ENCODE peak calls at places on chromosomes 16 and 17, in six cellular contexts. W, O, B, R, D and P are unnamed samples.

GRCh38 chr16:50538411-50539052 is 9.7 kb upstream of the NKD1 start:
- DNase-seq in R (no peak), B (no peak), W (no peak), O (no peak), D (no peak), P (no peak)

GRCh38 chr17:8362651-8363332 is 13.7 kb downstream of the KRABD2 start:
- DNase-seq in R (no peak), D (no peak), W (no peak), O (no peak), B (no peak), P (no peak)

GRCh38 chr16:85195271-85195647 is 83.0 kb upstream of the CIBAR2 start:
- DNase-seq in O (no peak), W (no peak), B (no peak), R (no peak), D (no peak), P (no peak)

GRCh38 chr16:75460441-75460840 is 4.0 kb downstream of the TMEM170A start:
- DNase-seq in D (no peak), B (no peak), O (no peak), R (no peak), W (no peak), P (no peak)

GRCh38 chr16:23960081-23960499 is 124.3 kb downstream of the PRKCB start:
- DNase-seq in R (no peak), B (no peak), O (no peak), D (no peak), W (no peak), P (no peak)

GRCh38 chr16:10266809-10267208 is 84.6 kb upstream of the GRIN2A start:
- DNase-seq in D (no peak), W (no peak), R (no peak), O (no peak), B (no peak), P (no peak)

GRCh38 chr17:17051791-17052461 is 9.7 kb downstream of the MPRIP start:
- DNase-seq in O (peak), D (peak), B (peak), R (no peak), W (no peak), P (peak)

GRCh38 chr16:65059421-65059980 is 62.4 kb downstream of the CDH11 start:
- DNase-seq in R (no peak), B (no peak), O (no peak), W (no peak), D (no peak), P (no peak)

GRCh38 chr16:23754594-23755483 is at the start of gene CHP2:
- DNase-seq in B (peak), D (no peak), R (no peak), W (no peak), O (no peak), P (no peak)

GRCh38 chr16:47977802-47978201 is 178.0 kb downstream of the ABCC12 start:
- DNase-seq in R (no peak), D (no peak), B (no peak), O (no peak), W (no peak), P (no peak)

GRCh38 chr16:73048292-73049050 is 543 bp upstream of the ZFHX3 start:
- DNase-seq in R (no peak), W (peak), B (peak), O (peak), D (peak), P (peak)

GRCh38 chr16:73046484-73047214 is 1.3 kb downstream of the ZFHX3 start:
- DNase-seq in R (no peak), D (no peak), B (no peak), O (peak), W (no peak), P (no peak)

GRCh38 chr16:73049051-73049910 is 1.4 kb upstream of the ZFHX3 start:
- DNase-seq in B (no peak), W (no peak), R (no peak), D (no peak), O (no peak), P (no peak)

GRCh38 chr16:73047221-73047535 is 750 bp downstream of the ZFHX3 start:
- DNase-seq in O (no peak), B (no peak), D (no peak), W (no peak), R (no peak), P (no peak)

GRCh38 chr16:73047536-73048291 is at the start of gene ZFHX3:
- DNase-seq in D (peak), W (peak), R (no peak), B (peak), O (peak), P (peak)
- TF ChIP-seq CTCF in D (no peak), W (no peak), R (no peak), B (no peak), O (no peak), P (no peak)

GRCh38 chr16:70804153-70804728 is 3.3 kb upstream of the VAC14 start:
- DNase-seq in W (no peak), B (no peak), R (no peak), O (no peak), D (no peak), P (no peak)

GRCh38 chr16:70803354-70803753 is 2.4 kb upstream of the VAC14 start:
- DNase-seq in W (no peak), D (no peak), O (no peak), R (no peak), B (no peak), P (no peak)

GRCh38 chr16:70805380-70805779 is 4.4 kb upstream of the VAC14 start:
- DNase-seq in D (no peak), R (no peak), B (no peak), O (no peak), W (no peak), P (no peak)

GRCh38 chr16:70805787-70806186 is 4.8 kb upstream of the VAC14 start:
- DNase-seq in O (no peak), W (no peak), B (no peak), D (no peak), R (no peak), P (no peak)

DNA sequence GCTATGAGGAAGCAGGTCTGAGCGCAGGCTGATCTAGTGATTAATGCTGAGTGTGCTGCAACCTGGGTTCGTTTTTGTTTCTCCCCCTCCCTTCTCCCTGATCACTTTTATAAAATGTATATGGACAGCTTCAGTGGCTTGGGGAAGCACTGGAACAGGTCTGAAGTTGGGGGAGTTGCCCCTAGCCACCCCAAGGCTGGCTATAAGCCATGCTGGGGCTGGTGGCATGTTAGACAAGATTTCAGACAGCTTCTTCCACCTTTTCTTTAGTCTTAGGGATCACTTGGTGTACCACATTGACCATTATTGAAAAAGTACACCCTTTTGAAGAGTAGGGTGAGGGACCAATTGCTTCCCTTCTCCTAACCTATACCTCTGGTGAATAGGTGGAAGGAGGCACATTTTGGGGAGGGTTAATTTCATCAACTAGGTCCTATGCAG is 3.8 kb upstream of the VAC14 start:
- DNase-seq in B (no peak), R (no peak), D (no peak), W (no peak), O (no peak), P (no peak)
- TF ChIP-seq POLR2AphosphoS5 in B (no peak), R (no peak), D (no peak), W (no peak), O (no peak), P (no peak)

GRCh38 chr17:376936-377863 is 24.6 kb upstream of the RPH3AL start:
- DNase-seq in D (no peak), O (no peak), B (no peak), R (no peak), W (no peak), P (no peak)
- H3K27ac ChIP-seq in D (no peak), O (peak), B (no peak), R (peak), W (no peak), P (no peak)

GRCh38 chr17:38579934-38580333 is 25.8 kb downstream of the SRCIN1 start:
- DNase-seq in B (no peak), W (no peak), D (peak), O (no peak), R (no peak), P (no peak)
- TF ChIP-seq CTCF in B (no peak), W (no peak), D (no peak), O (no peak), R (no peak), P (no peak)

GRCh38 chr17:75271233-75271954 is 363 bp upstream of the MIF4GD start:
- DNase-seq in R (no peak), W (peak), O (peak), D (peak), B (peak), P (no peak)
- TF ChIP-seq POLR2AphosphoS5 in R (no peak), W (no peak), O (no peak), D (no peak), B (no peak), P (no peak)

GRCh38 chr17:69724236-69724635 is 309.7 kb downstream of the MAP2K6 start:
- DNase-seq in O (no peak), W (no peak), R (no peak), B (no peak), D (no peak), P (no peak)
- H3K27ac ChIP-seq in O (no peak), W (no peak), R (no peak), B (no peak), D (no peak), P (no peak)

GRCh38 chr16:12272264-12272663 is 295.7 kb downstream of the SNX29 start:
- DNase-seq in D (no peak), B (no peak), R (no peak), W (no peak), O (no peak), P (no peak)

GRCh38 chr16:12265168-12265567 is 288.6 kb downstream of the SNX29 start:
- DNase-seq in D (no peak), W (no peak), O (no peak), R (no peak), B (no peak), P (no peak)

GRCh38 chr16:12268602-12269001 is 292.1 kb downstream of the SNX29 start:
- DNase-seq in W (no peak), R (no peak), O (no peak), D (no peak), B (no peak), P (no peak)

GRCh38 chr16:12271006-12271405 is 294.5 kb downstream of the SNX29 start:
- DNase-seq in D (no peak), B (no peak), R (no peak), O (no peak), W (no peak), P (no peak)

DNA sequence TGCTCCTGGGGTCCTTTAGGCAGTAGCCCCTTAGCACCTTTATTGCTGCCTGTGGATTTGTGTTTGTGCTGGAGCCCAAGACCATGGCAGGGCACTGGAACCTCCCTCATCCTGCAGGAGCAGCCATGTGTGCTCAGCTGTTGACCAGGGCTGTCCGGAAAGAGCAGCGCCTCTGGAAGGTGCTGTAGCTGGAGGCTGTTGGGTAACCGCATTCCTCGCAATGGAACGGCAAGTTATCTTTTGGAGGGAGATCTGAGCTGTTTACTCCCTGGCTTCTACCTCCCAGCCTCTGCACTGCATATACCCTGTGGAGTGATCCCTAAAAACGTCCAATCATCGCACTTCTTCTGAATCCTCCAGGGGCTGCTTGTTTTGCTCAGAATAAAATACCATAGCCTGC is 291.0 kb downstream of the SNX29 start:
- DNase-seq in D (no peak), R (no peak), O (no peak), W (no peak), B (no peak), P (no peak)
- TF ChIP-seq CTCF in D (no peak), R (no peak), O (no peak), W (no peak), B (no peak), P (no peak)

GRCh38 chr17:64240741-64241347 is 22.2 kb downstream of the TEX2 start:
- DNase-seq in D (no peak), O (peak), B (peak), R (no peak), W (peak), P (peak)
- TF ChIP-seq POLR2AphosphoS5 in D (no peak), O (peak), B (no peak), R (peak), W (peak), P (no peak)

GRCh38 chr17:4675791-4676190 is 28.1 kb downstream of the PELP1 start:
- DNase-seq in B (no peak), O (no peak), D (no peak), R (no peak), W (no peak), P (no peak)

GRCh38 chr17:4673986-4674770 is 29.8 kb downstream of the PELP1 start:
- DNase-seq in B (no peak), D (no peak), W (no peak), R (no peak), O (no peak), P (no peak)

GRCh38 chr17:4678448-4679026 is 25.4 kb downstream of the PELP1 start:
- DNase-seq in B (no peak), R (no peak), W (no peak), O (no peak), D (no peak), P (peak)

GRCh38 chr17:4676777-4677176 is 27.2 kb downstream of the PELP1 start:
- DNase-seq in B (no peak), W (no peak), D (no peak), R (no peak), O (no peak), P (no peak)

DNA sequence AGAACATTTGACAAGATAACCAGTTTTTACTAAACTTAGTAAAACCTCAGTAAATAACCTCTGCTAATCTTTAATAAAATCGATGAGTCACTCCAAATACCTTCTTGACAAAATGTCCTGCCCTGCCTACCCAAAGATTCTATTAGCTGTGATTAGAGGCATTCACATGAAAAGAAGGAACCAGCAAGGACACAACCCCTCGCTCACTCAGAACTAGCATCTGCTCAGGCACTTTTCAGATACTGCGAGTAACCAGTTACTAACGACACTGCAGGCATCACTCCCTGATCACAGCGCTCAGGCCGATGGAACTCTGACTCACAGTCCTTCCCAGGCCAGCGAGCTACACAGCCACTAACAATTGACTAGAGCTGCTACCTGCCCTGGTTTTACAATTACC is 24.3 kb downstream of the PELP1 start:
- DNase-seq in B (no peak), D (no peak), R (no peak), O (no peak), W (no peak), P (no peak)
- H3K27ac ChIP-seq in B (no peak), D (no peak), R (no peak), O (no peak), W (no peak), P (no peak)